ENCODE peak calls at places on chromosome 5, in five cellular contexts. One of them, this sample, is unnamed.

GRCh38 chr5:131264453-131265200 is 774 bp downstream of the CDC42SE2 start:
- DNase-seq in HAP-1: peak; percentile 63
- DNase-seq in activated CD8-positive, alpha-beta memory T cell treated with anti-CD3 and anti-CD28 coated beads for 1 hour: no peak
- DNase-seq in left lung: peak; percentile 45
- DNase-seq in fibroblast of mammary gland: no peak
- DNase-seq in this sample: peak; percentile 63

GRCh38 chr5:177495243-177496060 is 2.0 kb downstream of the PDLIM7 start:
- DNase-seq in HAP-1: peak; percentile 77
- DNase-seq in activated CD8-positive, alpha-beta memory T cell treated with anti-CD3 and anti-CD28 coated beads for 1 hour: no peak
- DNase-seq in left lung: peak; percentile 77
- DNase-seq in fibroblast of mammary gland: peak; percentile 84
- DNase-seq in this sample: no peak

GRCh38 chr5:371811-372555 is 50.5 kb downstream of the AHRR start:
- DNase-seq in HAP-1: no peak
- DNase-seq in activated CD8-positive, alpha-beta memory T cell treated with anti-CD3 and anti-CD28 coated beads for 1 hour: no peak
- DNase-seq in left lung: no peak
- DNase-seq in fibroblast of mammary gland: no peak
- DNase-seq in this sample: peak; percentile 26

GRCh38 chr5:10975915-10976314 is 214.9 kb upstream of the DAP start:
- DNase-seq in HAP-1: no peak
- DNase-seq in activated CD8-positive, alpha-beta memory T cell treated with anti-CD3 and anti-CD28 coated beads for 1 hour: no peak
- DNase-seq in left lung: no peak
- DNase-seq in fibroblast of mammary gland: no peak
- DNase-seq in this sample: no peak

GRCh38 chr5:180084638-180085561 is 13.3 kb upstream of the RNF130 start:
- DNase-seq in HAP-1: peak; percentile 65
- DNase-seq in activated CD8-positive, alpha-beta memory T cell treated with anti-CD3 and anti-CD28 coated beads for 1 hour: no peak
- DNase-seq in left lung: no peak
- DNase-seq in fibroblast of mammary gland: no peak
- DNase-seq in this sample: peak; percentile 64

GRCh38 chr5:142481410-142481809 is 156.6 kb upstream of the SPRY4 start:
- DNase-seq in HAP-1: no peak
- DNase-seq in activated CD8-positive, alpha-beta memory T cell treated with anti-CD3 and anti-CD28 coated beads for 1 hour: no peak
- DNase-seq in left lung: no peak
- DNase-seq in fibroblast of mammary gland: no peak
- DNase-seq in this sample: no peak

GRCh38 chr5:36647046-36647445 is 40.6 kb downstream of the SLC1A3 start:
- DNase-seq in HAP-1: no peak
- DNase-seq in activated CD8-positive, alpha-beta memory T cell treated with anti-CD3 and anti-CD28 coated beads for 1 hour: no peak
- DNase-seq in left lung: no peak
- DNase-seq in fibroblast of mammary gland: no peak
- DNase-seq in this sample: no peak

GRCh38 chr5:58868931-58869330 is 286.1 kb downstream of the RAB3C start:
- DNase-seq in HAP-1: no peak
- DNase-seq in activated CD8-positive, alpha-beta memory T cell treated with anti-CD3 and anti-CD28 coated beads for 1 hour: no peak
- DNase-seq in left lung: no peak
- DNase-seq in fibroblast of mammary gland: no peak
- DNase-seq in this sample: no peak

This sample was measured in lower lobe of right lung.